ENCODE peak calls at places on chromosomes 7 and 10, in four cellular contexts. C, Y, V and D are unnamed samples.

GRCh38 chr7:514651-515598 is 4.7 kb downstream of the PDGFA start:
- DNase-seq in Y (no peak), V (peak; percentile 82), C (no peak), D (no peak)

GRCh38 chr7:117212969-117213877 is 109.6 kb downstream of the WNT2 start:
- DNase-seq in V (no peak), Y (no peak), C (no peak), D (peak; percentile 10)

GRCh38 chr7:18457832-18458231 is 37.7 kb upstream of the HDAC9 start:
- DNase-seq in V (no peak), Y (no peak), C (no peak), D (no peak)

GRCh38 chr7:47539398-47540052 is 42.4 kb downstream of the TNS3 start:
- DNase-seq in C (no peak), Y (no peak), V (peak; percentile 36), D (peak; percentile 92)

GRCh38 chr7:107471292-107472070 is 1.6 kb downstream of the GPR22 start:
- DNase-seq in V (no peak), C (no peak), Y (no peak), D (no peak)

GRCh38 chr7:15750741-15751140 is 64.3 kb upstream of the MEOX2 start:
- DNase-seq in V (no peak), Y (no peak), C (no peak), D (no peak)

GRCh38 chr7:84042110-84042539 is 152.5 kb downstream of the SEMA3A start:
- DNase-seq in V (no peak), C (peak; percentile 73), Y (no peak), D (peak; percentile 64)

GRCh38 chr10:118311505-118311904 is 30.6 kb downstream of the FAM204A start:
- DNase-seq in C (no peak), Y (no peak), V (no peak), D (no peak)

GRCh38 chr7:46315891-46316290 is 394.8 kb upstream of the IGFBP3 start:
- DNase-seq in Y (no peak), C (no peak), V (no peak), D (no peak)

GRCh38 chr7:101814996-101815825 is 2.2 kb upstream of the CUX1 start:
- DNase-seq in Y (peak; percentile 77), V (peak; percentile 67), C (no peak), D (no peak)

GRCh38 chr7:159027091-159027802 is 117.4 kb downstream of the VIPR2 start:
- DNase-seq in Y (no peak), V (no peak), C (no peak), D (no peak)

GRCh38 chr10:89414146-89414878 is at the start of gene IFIT5:
- DNase-seq in Y (peak; percentile 83), V (peak; percentile 84), C (no peak), D (no peak)

GRCh38 chr10:11164806-11165590 is 147.3 kb downstream of the CELF2 start:
- DNase-seq in V (peak; percentile 71), Y (peak; percentile 74), C (peak; percentile 50), D (no peak)

GRCh38 chr10:26555719-26556368 is 117.7 kb downstream of the APBB1IP start:
- DNase-seq in C (no peak), V (no peak), Y (peak; percentile 74), D (peak; percentile 73)

GRCh38 chr7:3068568-3068967 is 24.9 kb upstream of the CARD11 start:
- DNase-seq in V (no peak), Y (no peak), C (no peak), D (no peak)

GRCh38 chr10:14601872-14602725 is 172.6 kb downstream of the FAM107B start:
- DNase-seq in Y (no peak), V (peak; percentile 51), C (peak; percentile 51), D (peak; percentile 82)

GRCh38 chr7:158818325-158819213 is 10.7 kb downstream of the ESYT2 start:
- DNase-seq in V (peak; percentile 92), C (peak; percentile 83), Y (peak; percentile 96), D (peak; percentile 99)

GRCh38 chr7:22120391-22121053 is 174.8 kb upstream of the CDCA7L start:
- DNase-seq in C (no peak), Y (no peak), V (no peak), D (no peak)

GRCh38 chr10:106913294-106913693 is 251.2 kb downstream of the SORCS1 start:
- DNase-seq in Y (no peak), C (no peak), V (no peak), D (no peak)

GRCh38 chr10:128047337-128047736 is 78.9 kb downstream of the MKI67 start:
- DNase-seq in Y (peak; percentile 80), V (peak; percentile 88), C (no peak), D (peak; percentile 78)

GRCh38 chr10:3779146-3779707 is 5.8 kb downstream of the KLF6 start:
- DNase-seq in Y (no peak), C (no peak), V (no peak), D (no peak)

GRCh38 chr7:90677742-90678439 is 81.8 kb downstream of the CDK14 start:
- DNase-seq in C (no peak), V (no peak), Y (no peak), D (no peak)

GRCh38 chr10:79052311-79053080 is 16.3 kb upstream of the ZMIZ1 start:
- DNase-seq in C (no peak), Y (peak; percentile 31), V (peak; percentile 48), D (no peak)

GRCh38 chr10:25753776-25754175 is 180.3 kb upstream of the MYO3A start:
- DNase-seq in C (no peak), Y (no peak), V (no peak), D (peak; percentile 84)

GRCh38 chr10:126407831-126408230 is 19.6 kb upstream of the ADAM12 start:
- DNase-seq in C (no peak), Y (no peak), V (no peak), D (no peak)

GRCh38 chr7:130383187-130383980 is 3.1 kb downstream of the CPA1 start:
- DNase-seq in C (no peak), Y (no peak), V (no peak), D (no peak)

GRCh38 chr7:16636533-16637173 is 8.9 kb downstream of the ANKMY2 start:
- DNase-seq in V (no peak), Y (no peak), C (peak; percentile 34), D (no peak)

GRCh38 chr10:73798927-73799563 is 12.4 kb downstream of the NDST2 start:
- DNase-seq in Y (peak; percentile 34), C (no peak), V (no peak), D (no peak)

GRCh38 chr10:126387931-126388911 is at the start of gene ADAM12:
- DNase-seq in Y (peak; percentile 69), C (no peak), V (no peak), D (no peak)

GRCh38 chr7:107154826-107155225 is 14.0 kb upstream of the HBP1 start:
- DNase-seq in Y (no peak), V (no peak), C (no peak), D (no peak)

GRCh38 chr10:87861953-87862643 is 1.2 kb downstream of the KLLN start:
- DNase-seq in C (peak; percentile 83), Y (peak; percentile 98), V (peak; percentile 98), D (peak; percentile 72)

GRCh38 chr7:91892099-91892788 is 11.7 kb upstream of the MTERF1 start:
- DNase-seq in C (no peak), V (no peak), Y (no peak), D (no peak)

GRCh38 chr10:60572511-60573194 is 183.0 kb upstream of the ANK3 start:
- DNase-seq in Y (no peak), C (no peak), V (no peak), D (peak; percentile 69)

GRCh38 chr10:16854623-16855022 is 37.4 kb upstream of the RSU1 start:
- DNase-seq in Y (no peak), C (no peak), V (no peak), D (no peak)

GRCh38 chr7:82985144-82985802 is 177.4 kb downstream of the PCLO start:
- DNase-seq in C (no peak), Y (no peak), V (no peak), D (no peak)

GRCh38 chr10:91389636-91390512 is 20.3 kb upstream of the HECTD2 start:
- DNase-seq in C (no peak), V (no peak), Y (no peak), D (no peak)
- H3K4me3 ChIP-seq in C (no peak overlapping the region), V (no peak overlapping the region), Y (peak overlapping the region; percentile 50), D (no peak overlapping the region)

GRCh38 chr10:43647576-43647975 is 1.1 kb downstream of the ZNF32 start:
- DNase-seq in Y (no peak), V (no peak), C (no peak), D (no peak)
- H3K4me3 ChIP-seq in Y (peak overlapping the region; percentile 92), V (no peak overlapping the region), C (no peak overlapping the region), D (no peak overlapping the region)

GRCh38 chr10:100348389-100348927 is 1.4 kb downstream of the SCD start:
- DNase-seq in V (no peak), C (no peak), Y (no peak), D (no peak)

GRCh38 chr10:100353770-100354485 is 6.9 kb downstream of the SCD start:
- DNase-seq in C (no peak), Y (no peak), V (no peak), D (no peak)

GRCh38 chr10:100349672-100350071 is 2.6 kb downstream of the SCD start:
- DNase-seq in V (no peak), C (no peak), Y (no peak), D (no peak)

GRCh38 chr10:100349087-100349486 is 2.1 kb downstream of the SCD start:
- DNase-seq in C (no peak), V (no peak), Y (no peak), D (no peak)

GRCh38 chr10:100350914-100351485 is 4.0 kb downstream of the SCD start:
- DNase-seq in C (no peak), Y (no peak), V (no peak), D (no peak)
- H3K4me3 ChIP-seq in C (no peak overlapping the region), Y (no peak overlapping the region), V (no peak overlapping the region), D (no peak overlapping the region)

DNA sequence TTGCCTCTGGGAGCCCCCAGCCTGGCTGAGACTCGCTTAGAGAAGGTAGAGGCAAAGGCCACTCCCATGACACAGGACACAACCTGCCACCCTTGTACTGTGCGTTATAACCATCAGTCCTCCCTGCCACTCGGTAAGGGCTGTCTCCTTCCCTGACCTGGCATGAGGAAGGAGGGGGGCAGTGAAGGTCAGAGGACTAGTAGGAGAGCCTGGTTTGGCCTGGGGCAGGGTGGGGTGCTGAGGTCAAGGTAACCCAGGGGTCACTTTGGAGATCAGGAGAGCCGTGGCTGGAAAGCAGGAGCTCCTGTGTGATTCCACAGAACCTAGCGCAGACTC is 6.9 kb upstream of the TNRC18 start:
- DNase-seq in V (no peak), C (no peak), Y (no peak), D (no peak)
- H3K4me3 ChIP-seq in V (no peak overlapping the region), C (peak overlapping the region; percentile 86), Y (no peak overlapping the region), D (no peak overlapping the region)

GRCh38 chr10:31867646-31868045 is 61.0 kb downstream of the ARHGAP12 start:
- DNase-seq in V (no peak), C (no peak), Y (no peak), D (no peak)

GRCh38 chr10:31866118-31866670 is 62.4 kb downstream of the ARHGAP12 start:
- DNase-seq in C (no peak), Y (no peak), V (no peak), D (no peak)

DNA sequence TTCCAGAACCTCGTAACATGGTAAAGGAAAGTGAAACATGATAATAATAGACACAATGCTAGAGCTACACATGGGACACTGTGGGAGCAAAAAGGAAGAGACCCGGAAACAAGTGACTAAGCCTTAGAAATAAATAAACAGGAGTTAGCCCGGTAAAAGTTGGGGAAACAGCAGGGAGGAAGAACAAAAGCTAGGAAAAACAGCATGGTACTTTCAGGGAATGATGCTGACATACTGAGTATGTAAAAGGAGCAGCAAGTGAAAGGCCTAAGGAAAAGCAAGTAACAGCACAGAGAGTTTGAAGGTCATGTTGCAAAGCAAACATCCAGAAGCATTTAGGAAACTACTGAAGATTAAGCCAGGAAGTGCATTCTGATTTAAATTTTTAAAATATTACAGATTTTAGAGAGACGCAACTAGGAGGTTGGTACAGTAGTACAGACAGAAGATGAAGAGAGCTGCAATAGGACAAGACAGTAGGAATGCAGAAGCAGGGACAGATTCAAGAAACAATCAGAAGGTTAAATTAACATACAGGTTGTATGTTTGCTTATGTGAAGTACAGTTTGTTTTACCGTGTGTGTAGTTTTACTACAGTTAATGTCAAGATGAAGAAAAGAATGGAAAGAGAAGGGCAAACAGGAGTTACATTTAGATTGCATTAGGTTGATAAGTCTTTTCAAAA is 63.7 kb downstream of the ARHGAP12 start:
- DNase-seq in V (no peak), Y (no peak), C (no peak), D (no peak)
- H3K4me3 ChIP-seq in V (no peak overlapping the region), Y (peak overlapping the region; percentile 5), C (no peak overlapping the region), D (no peak overlapping the region)